ENCODE peak calls at places on chromosomes 12 and 14, in eight cellular contexts. W is cardiac muscle cell; J is fibroblast of the aortic adventitia; C is activated CD4-positive, alpha-beta T cell treated with anti-CD3 and anti-CD28 coated beads for 4 hours; S is activated T-helper 1 cell treated with anti-CD3 and anti-CD28 coated beads, Interleukin-12 subunit alpha, Interleukin-12 subunit beta, Interleukin-2, Interleukin-4 antibody, amounts not matched to agents 30 ng/mL and 10 ng/mL and 1 ng/mL, durations not matched to agents 14 hours and 24 hours and 36 hours; P is HFFc6; O is effector memory CD4-positive, alpha-beta T cell; D is activated T-cell treated with anti-CD3 and anti-CD28 coated beads for 4 hours. L is an unnamed sample.

GRCh38 chr12:113727651-113728061 is 238.5 kb downstream of the RBM19 start:
- DNase-seq in W (no peak), J (peak), C (no peak), S (no peak), P (peak), O (no peak), D (no peak), L (no peak)

GRCh38 chr12:1205512-1206060 is 214.6 kb downstream of the ERC1 start:
- DNase-seq in W (no peak), J (peak), C (no peak), S (no peak), P (peak), O (no peak), D (no peak), L (no peak)

GRCh38 chr14:104881369-104881979 is 16.4 kb downstream of the CEP170B start:
- DNase-seq in W (peak), J (no peak), C (no peak), S (no peak), P (no peak), O (no peak), D (no peak), L (no peak)

GRCh38 chr12:102197789-102198188 is at the start of gene PMCH:
- DNase-seq in W (no peak), J (peak), C (no peak), S (no peak), P (peak), O (no peak), D (no peak), L (no peak)

GRCh38 chr14:20332386-20332945 is 613 bp downstream of the CCNB1IP1 start:
- DNase-seq in W (peak), J (peak), C (no peak), S (no peak), P (peak), O (no peak), D (no peak), L (no peak)

GRCh38 chr14:57739543-57739942 is 126.3 kb downstream of the SLC35F4 start:
- DNase-seq in W (no peak), J (no peak), C (no peak), S (no peak), P (no peak), O (no peak), D (no peak), L (no peak)

GRCh38 chr12:122051231-122051876 is 27.2 kb upstream of the MLXIP start:
- DNase-seq in W (no peak), J (peak), C (no peak), S (no peak), P (no peak), O (no peak), D (no peak), L (no peak)

GRCh38 chr14:100383727-100384158 is 60.6 kb downstream of the SLC25A47 start:
- DNase-seq in W (peak), J (peak), C (peak), S (peak), P (peak), O (peak), D (peak), L (peak)

GRCh38 chr14:87992349-87992719 is 648 bp downstream of the GALC start:
- DNase-seq in W (no peak), J (peak), C (no peak), S (peak), P (no peak), O (no peak), D (no peak), L (no peak)

GRCh38 chr14:105527381-105528196 is 1.2 kb downstream of the TMEM121 start:
- DNase-seq in W (no peak), J (no peak), C (no peak), S (no peak), P (no peak), O (no peak), D (no peak), L (no peak)

GRCh38 chr14:63933110-63933509 is 80.3 kb downstream of the SYNE2 start:
- DNase-seq in W (no peak), J (no peak), C (no peak), S (no peak), P (no peak), O (no peak), D (no peak), L (no peak)

L was measured in H1.